ENCODE peak calls at places on chromosomes 1 and 21, in seven cellular contexts. One of them, this sample, is unnamed.

GRCh38 chr1:32872189-32872898 is 1.6 kb upstream of the FNDC5 start:
- DNase-seq in T-helper 1 cell: peak
- DNase-seq in mammary epithelial cell: no peak
- DNase-seq in GM04504: no peak
- DNase-seq in neural crest cell: peak
- DNase-seq in cardiac muscle cell: peak
- DNase-seq in activated CD4-positive, alpha-beta T cell treated with anti-CD3 and anti-CD28 coated beads, Interleukin-2, amount 10 ng/mL, durations not matched to agents 7 days and 5 days: peak
- DNase-seq in this sample: peak

GRCh38 chr1:207838156-207839082 is 72.5 kb downstream of the CD34 start:
- DNase-seq in T-helper 1 cell: no peak
- DNase-seq in mammary epithelial cell: no peak
- DNase-seq in GM04504: no peak
- DNase-seq in neural crest cell: no peak
- DNase-seq in cardiac muscle cell: no peak
- DNase-seq in activated CD4-positive, alpha-beta T cell treated with anti-CD3 and anti-CD28 coated beads, Interleukin-2, amount 10 ng/mL, durations not matched to agents 7 days and 5 days: no peak
- DNase-seq in this sample: no peak

GRCh38 chr1:160210563-160210962 is 5.4 kb downstream of the PEA15 start:
- DNase-seq in T-helper 1 cell: no peak
- DNase-seq in mammary epithelial cell: no peak
- DNase-seq in GM04504: no peak
- DNase-seq in neural crest cell: no peak
- DNase-seq in cardiac muscle cell: no peak
- DNase-seq in activated CD4-positive, alpha-beta T cell treated with anti-CD3 and anti-CD28 coated beads, Interleukin-2, amount 10 ng/mL, durations not matched to agents 7 days and 5 days: no peak
- DNase-seq in this sample: no peak

GRCh38 chr1:21232044-21232443 is 55.3 kb upstream of the EIF4G3 start:
- DNase-seq in T-helper 1 cell: peak
- DNase-seq in mammary epithelial cell: peak
- DNase-seq in GM04504: peak
- DNase-seq in neural crest cell: peak
- DNase-seq in cardiac muscle cell: peak
- DNase-seq in activated CD4-positive, alpha-beta T cell treated with anti-CD3 and anti-CD28 coated beads, Interleukin-2, amount 10 ng/mL, durations not matched to agents 7 days and 5 days: peak
- DNase-seq in this sample: no peak

GRCh38 chr1:20278692-20279130 is 12.0 kb upstream of the VWA5B1 start:
- DNase-seq in T-helper 1 cell: no peak
- DNase-seq in mammary epithelial cell: no peak
- DNase-seq in GM04504: no peak
- DNase-seq in neural crest cell: no peak
- DNase-seq in cardiac muscle cell: no peak
- DNase-seq in activated CD4-positive, alpha-beta T cell treated with anti-CD3 and anti-CD28 coated beads, Interleukin-2, amount 10 ng/mL, durations not matched to agents 7 days and 5 days: no peak
- DNase-seq in this sample: no peak

GRCh38 chr1:32337855-32338636 is 2.0 kb upstream of the MARCKSL1 start:
- DNase-seq in T-helper 1 cell: no peak
- DNase-seq in mammary epithelial cell: peak
- DNase-seq in GM04504: no peak
- DNase-seq in neural crest cell: peak
- DNase-seq in cardiac muscle cell: no peak
- DNase-seq in activated CD4-positive, alpha-beta T cell treated with anti-CD3 and anti-CD28 coated beads, Interleukin-2, amount 10 ng/mL, durations not matched to agents 7 days and 5 days: no peak
- DNase-seq in this sample: no peak

GRCh38 chr1:212916395-212917133 is 33.8 kb upstream of the VASH2 start:
- DNase-seq in T-helper 1 cell: no peak
- DNase-seq in mammary epithelial cell: peak
- DNase-seq in GM04504: no peak
- DNase-seq in neural crest cell: no peak
- DNase-seq in cardiac muscle cell: no peak
- DNase-seq in activated CD4-positive, alpha-beta T cell treated with anti-CD3 and anti-CD28 coated beads, Interleukin-2, amount 10 ng/mL, durations not matched to agents 7 days and 5 days: no peak
- DNase-seq in this sample: no peak

GRCh38 chr21:42088658-42089057 is 17.5 kb downstream of the UMODL1 start:
- DNase-seq in T-helper 1 cell: no peak
- DNase-seq in mammary epithelial cell: no peak
- DNase-seq in GM04504: no peak
- DNase-seq in neural crest cell: no peak
- DNase-seq in cardiac muscle cell: no peak
- DNase-seq in activated CD4-positive, alpha-beta T cell treated with anti-CD3 and anti-CD28 coated beads, Interleukin-2, amount 10 ng/mL, durations not matched to agents 7 days and 5 days: no peak
- DNase-seq in this sample: no peak

GRCh38 chr1:227092054-227092453 is 152.0 kb downstream of the COQ8A start:
- DNase-seq in T-helper 1 cell: no peak
- DNase-seq in mammary epithelial cell: peak
- DNase-seq in GM04504: no peak
- DNase-seq in neural crest cell: no peak
- DNase-seq in cardiac muscle cell: no peak
- DNase-seq in activated CD4-positive, alpha-beta T cell treated with anti-CD3 and anti-CD28 coated beads, Interleukin-2, amount 10 ng/mL, durations not matched to agents 7 days and 5 days: no peak
- DNase-seq in this sample: no peak

GRCh38 chr1:245953876-245954660 is 553.0 kb downstream of the SMYD3 start:
- DNase-seq in T-helper 1 cell: no peak
- DNase-seq in mammary epithelial cell: peak
- DNase-seq in GM04504: no peak
- DNase-seq in neural crest cell: no peak
- DNase-seq in cardiac muscle cell: no peak
- DNase-seq in activated CD4-positive, alpha-beta T cell treated with anti-CD3 and anti-CD28 coated beads, Interleukin-2, amount 10 ng/mL, durations not matched to agents 7 days and 5 days: peak
- DNase-seq in this sample: no peak

GRCh38 chr1:979744-980072 is 2.2 kb downstream of the PERM1 start:
- DNase-seq in T-helper 1 cell: no peak
- DNase-seq in mammary epithelial cell: no peak
- DNase-seq in GM04504: no peak
- DNase-seq in neural crest cell: no peak
- DNase-seq in cardiac muscle cell: no peak
- DNase-seq in activated CD4-positive, alpha-beta T cell treated with anti-CD3 and anti-CD28 coated beads, Interleukin-2, amount 10 ng/mL, durations not matched to agents 7 days and 5 days: no peak
- DNase-seq in this sample: no peak

GRCh38 chr1:38662141-38662540 is 197.4 kb downstream of the RRAGC start:
- DNase-seq in T-helper 1 cell: no peak
- DNase-seq in mammary epithelial cell: no peak
- DNase-seq in GM04504: no peak
- DNase-seq in neural crest cell: no peak
- DNase-seq in cardiac muscle cell: no peak
- DNase-seq in activated CD4-positive, alpha-beta T cell treated with anti-CD3 and anti-CD28 coated beads, Interleukin-2, amount 10 ng/mL, durations not matched to agents 7 days and 5 days: no peak
- DNase-seq in this sample: no peak

GRCh38 chr1:43757343-43758053 is 50.2 kb downstream of the ST3GAL3 start:
- DNase-seq in T-helper 1 cell: no peak
- DNase-seq in mammary epithelial cell: no peak
- DNase-seq in GM04504: no peak
- DNase-seq in neural crest cell: no peak
- DNase-seq in cardiac muscle cell: no peak
- DNase-seq in activated CD4-positive, alpha-beta T cell treated with anti-CD3 and anti-CD28 coated beads, Interleukin-2, amount 10 ng/mL, durations not matched to agents 7 days and 5 days: no peak
- DNase-seq in this sample: no peak

GRCh38 chr21:33265664-33266049 is 510 bp upstream of the IL10RB start:
- DNase-seq in T-helper 1 cell: no peak
- DNase-seq in mammary epithelial cell: peak
- DNase-seq in GM04504: no peak
- DNase-seq in neural crest cell: no peak
- DNase-seq in cardiac muscle cell: no peak
- DNase-seq in activated CD4-positive, alpha-beta T cell treated with anti-CD3 and anti-CD28 coated beads, Interleukin-2, amount 10 ng/mL, durations not matched to agents 7 days and 5 days: no peak
- DNase-seq in this sample: peak

GRCh38 chr1:234999513-234999940 is 129.1 kb downstream of the TOMM20 start:
- DNase-seq in T-helper 1 cell: no peak
- DNase-seq in mammary epithelial cell: no peak
- DNase-seq in GM04504: no peak
- DNase-seq in neural crest cell: no peak
- DNase-seq in cardiac muscle cell: no peak
- DNase-seq in activated CD4-positive, alpha-beta T cell treated with anti-CD3 and anti-CD28 coated beads, Interleukin-2, amount 10 ng/mL, durations not matched to agents 7 days and 5 days: no peak
- DNase-seq in this sample: no peak

GRCh38 chr1:71193153-71193552 is 112.3 kb upstream of the ZRANB2 start:
- DNase-seq in T-helper 1 cell: no peak
- DNase-seq in mammary epithelial cell: no peak
- DNase-seq in GM04504: no peak
- DNase-seq in neural crest cell: no peak
- DNase-seq in cardiac muscle cell: no peak
- DNase-seq in activated CD4-positive, alpha-beta T cell treated with anti-CD3 and anti-CD28 coated beads, Interleukin-2, amount 10 ng/mL, durations not matched to agents 7 days and 5 days: no peak
- DNase-seq in this sample: no peak

GRCh38 chr1:145871994-145872411 is 13.1 kb upstream of the PIAS3 start:
- DNase-seq in T-helper 1 cell: no peak
- DNase-seq in mammary epithelial cell: peak
- DNase-seq in GM04504: no peak
- DNase-seq in neural crest cell: no peak
- DNase-seq in cardiac muscle cell: peak
- DNase-seq in activated CD4-positive, alpha-beta T cell treated with anti-CD3 and anti-CD28 coated beads, Interleukin-2, amount 10 ng/mL, durations not matched to agents 7 days and 5 days: peak
- DNase-seq in this sample: no peak

GRCh38 chr1:201183209-201183608 is 7.4 kb upstream of the IGFN1 start:
- DNase-seq in T-helper 1 cell: no peak
- DNase-seq in mammary epithelial cell: peak
- DNase-seq in GM04504: no peak
- DNase-seq in neural crest cell: no peak
- DNase-seq in cardiac muscle cell: no peak
- DNase-seq in activated CD4-positive, alpha-beta T cell treated with anti-CD3 and anti-CD28 coated beads, Interleukin-2, amount 10 ng/mL, durations not matched to agents 7 days and 5 days: no peak
- DNase-seq in this sample: no peak

GRCh38 chr1:204115128-204115527 is 36.7 kb downstream of the ETNK2 start:
- DNase-seq in T-helper 1 cell: no peak
- DNase-seq in mammary epithelial cell: no peak
- DNase-seq in GM04504: no peak
- DNase-seq in neural crest cell: no peak
- DNase-seq in cardiac muscle cell: no peak
- DNase-seq in activated CD4-positive, alpha-beta T cell treated with anti-CD3 and anti-CD28 coated beads, Interleukin-2, amount 10 ng/mL, durations not matched to agents 7 days and 5 days: no peak
- DNase-seq in this sample: no peak

GRCh38 chr1:11980676-11980972 is 380 bp downstream of the MFN2 start:
- DNase-seq in T-helper 1 cell: no peak
- DNase-seq in mammary epithelial cell: no peak
- DNase-seq in GM04504: no peak
- DNase-seq in neural crest cell: no peak
- DNase-seq in cardiac muscle cell: no peak
- DNase-seq in activated CD4-positive, alpha-beta T cell treated with anti-CD3 and anti-CD28 coated beads, Interleukin-2, amount 10 ng/mL, durations not matched to agents 7 days and 5 days: no peak
- DNase-seq in this sample: no peak

GRCh38 chr1:34320081-34320480 is 143.4 kb downstream of the C1orf94 start:
- DNase-seq in T-helper 1 cell: no peak
- DNase-seq in mammary epithelial cell: no peak
- DNase-seq in GM04504: no peak
- DNase-seq in neural crest cell: no peak
- DNase-seq in cardiac muscle cell: no peak
- DNase-seq in activated CD4-positive, alpha-beta T cell treated with anti-CD3 and anti-CD28 coated beads, Interleukin-2, amount 10 ng/mL, durations not matched to agents 7 days and 5 days: no peak
- DNase-seq in this sample: no peak

GRCh38 chr1:94621392-94621791 is 79.8 kb upstream of the F3 start:
- DNase-seq in T-helper 1 cell: no peak
- DNase-seq in mammary epithelial cell: peak
- DNase-seq in GM04504: no peak
- DNase-seq in neural crest cell: no peak
- DNase-seq in cardiac muscle cell: no peak
- DNase-seq in activated CD4-positive, alpha-beta T cell treated with anti-CD3 and anti-CD28 coated beads, Interleukin-2, amount 10 ng/mL, durations not matched to agents 7 days and 5 days: no peak
- DNase-seq in this sample: peak

This sample was measured in erythroblast.